ENCODE peak calls at places on chromosome 7, in nine cellular contexts. One of them, this sample, is unnamed. For H3K4me1, the result is how much of the 10 kb centered on the place peaks cover.

GRCh38 chr7:79504607-79505389 is 51.3 kb upstream of the MAGI2 start:
- DNase-seq in HepG2: peak
- DNase-seq in IMR-90: peak
- DNase-seq in testis: no peak
- DNase-seq in adrenal gland: no peak
- DNase-seq in body of pancreas: no peak
- DNase-seq in H1: no peak
- DNase-seq in tibial nerve: no peak
- DNase-seq in Peyer's patch: no peak
- DNase-seq in this sample: peak

GRCh38 chr7:46493196-46493595 is 572.1 kb upstream of the IGFBP3 start:
- DNase-seq in HepG2: no peak
- DNase-seq in IMR-90: no peak
- DNase-seq in testis: no peak
- DNase-seq in adrenal gland: no peak
- DNase-seq in body of pancreas: no peak
- DNase-seq in H1: no peak
- DNase-seq in tibial nerve: no peak
- DNase-seq in Peyer's patch: no peak
- DNase-seq in this sample: no peak

GRCh38 chr7:31432166-31432565 is 81.7 kb upstream of the ITPRID1 start:
- DNase-seq in HepG2: no peak
- DNase-seq in IMR-90: no peak
- DNase-seq in testis: no peak
- DNase-seq in adrenal gland: no peak
- DNase-seq in body of pancreas: no peak
- DNase-seq in H1: no peak
- DNase-seq in tibial nerve: no peak
- DNase-seq in Peyer's patch: no peak
- DNase-seq in this sample: no peak

GRCh38 chr7:103127006-103127405 is 21.9 kb downstream of the NAPEPLD start:
- DNase-seq in HepG2: no peak
- DNase-seq in IMR-90: no peak
- DNase-seq in testis: no peak
- DNase-seq in adrenal gland: no peak
- DNase-seq in body of pancreas: no peak
- DNase-seq in H1: no peak
- DNase-seq in tibial nerve: no peak
- DNase-seq in Peyer's patch: no peak
- DNase-seq in this sample: no peak

GRCh38 chr7:80675090-80675489 is 36.6 kb downstream of the CD36 start:
- DNase-seq in HepG2: no peak
- DNase-seq in IMR-90: no peak
- DNase-seq in testis: no peak
- DNase-seq in adrenal gland: no peak
- DNase-seq in body of pancreas: no peak
- DNase-seq in H1: no peak
- DNase-seq in tibial nerve: no peak
- DNase-seq in Peyer's patch: no peak
- DNase-seq in this sample: no peak

GRCh38 chr7:122803323-122803722 is 82.9 kb downstream of the CADPS2 start:
- DNase-seq in HepG2: peak
- DNase-seq in IMR-90: no peak
- DNase-seq in testis: peak
- DNase-seq in adrenal gland: no peak
- DNase-seq in body of pancreas: peak
- DNase-seq in H1: no peak
- DNase-seq in tibial nerve: no peak
- DNase-seq in Peyer's patch: no peak
- DNase-seq in this sample: no peak

GRCh38 chr7:32154797-32155196 is 84.6 kb upstream of the PDE1C start:
- DNase-seq in HepG2: no peak
- DNase-seq in IMR-90: peak
- DNase-seq in testis: no peak
- DNase-seq in adrenal gland: no peak
- DNase-seq in body of pancreas: peak
- DNase-seq in H1: no peak
- DNase-seq in tibial nerve: no peak
- DNase-seq in Peyer's patch: no peak
- DNase-seq in this sample: peak

GRCh38 chr7:6235029-6235627 is 37.3 kb downstream of the CYTH3 start:
- DNase-seq in HepG2: no peak
- DNase-seq in IMR-90: no peak
- DNase-seq in testis: no peak
- DNase-seq in adrenal gland: no peak
- DNase-seq in body of pancreas: no peak
- DNase-seq in H1: no peak
- DNase-seq in tibial nerve: no peak
- DNase-seq in Peyer's patch: no peak
- DNase-seq in this sample: no peak

GRCh38 chr7:47228386-47229014 is 353.4 kb downstream of the TNS3 start:
- DNase-seq in HepG2: no peak
- DNase-seq in IMR-90: no peak
- DNase-seq in testis: no peak
- DNase-seq in adrenal gland: no peak
- DNase-seq in body of pancreas: no peak
- DNase-seq in H1: peak
- DNase-seq in tibial nerve: no peak
- DNase-seq in Peyer's patch: no peak
- DNase-seq in this sample: no peak

GRCh38 chr7:128879939-128880746 is 17.5 kb downstream of the ATP6V1F start:
- DNase-seq in HepG2: peak
- DNase-seq in IMR-90: peak
- DNase-seq in testis: peak
- DNase-seq in adrenal gland: peak
- DNase-seq in body of pancreas: peak
- DNase-seq in H1: peak
- DNase-seq in tibial nerve: no peak
- DNase-seq in Peyer's patch: no peak
- DNase-seq in this sample: peak

GRCh38 chr7:108147031-108147563 is 16.9 kb upstream of the LAMB4 start:
- DNase-seq in HepG2: no peak
- DNase-seq in IMR-90: no peak
- DNase-seq in testis: no peak
- DNase-seq in adrenal gland: peak
- DNase-seq in body of pancreas: no peak
- DNase-seq in H1: no peak
- DNase-seq in tibial nerve: no peak
- DNase-seq in Peyer's patch: no peak
- DNase-seq in this sample: no peak

GRCh38 chr7:144027070-144027469 is 21.7 kb upstream of the OR2A5 start:
- DNase-seq in HepG2: peak
- DNase-seq in IMR-90: peak
- DNase-seq in testis: no peak
- DNase-seq in adrenal gland: no peak
- DNase-seq in body of pancreas: no peak
- DNase-seq in H1: no peak
- DNase-seq in tibial nerve: no peak
- DNase-seq in Peyer's patch: no peak
- DNase-seq in this sample: no peak

DNA sequence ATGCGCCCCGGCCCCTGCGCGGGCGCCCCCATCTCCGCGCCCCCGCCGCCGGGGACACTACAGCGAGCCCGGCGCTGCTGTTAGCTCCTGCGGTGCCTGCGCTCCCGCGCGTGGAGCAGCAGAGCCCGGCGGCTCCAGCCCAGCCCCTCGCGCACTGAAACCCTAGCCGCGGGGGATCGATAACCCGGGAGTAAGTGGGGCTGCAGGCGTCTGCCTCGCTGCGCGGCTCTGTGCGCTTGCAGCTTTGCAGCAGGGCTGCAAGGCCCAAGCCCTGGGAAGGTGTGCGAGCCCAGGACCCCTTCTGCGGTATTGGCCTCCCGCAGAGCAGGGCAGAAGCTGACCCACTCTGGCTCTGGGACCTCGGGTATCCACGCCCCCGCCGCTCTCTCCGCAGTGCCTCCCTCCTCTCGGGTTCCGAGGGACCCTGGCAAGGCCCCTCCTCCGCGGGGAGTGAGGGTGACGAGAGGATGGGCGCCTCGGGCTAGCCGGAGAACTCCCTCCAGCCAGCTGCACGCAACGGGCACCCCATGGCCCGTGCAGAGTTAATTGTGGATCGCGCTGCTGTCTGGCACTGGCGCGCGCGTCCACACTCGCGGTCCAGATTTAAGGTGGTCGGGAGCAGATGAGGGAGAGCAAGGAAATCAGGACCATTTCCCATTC is 2.2 kb downstream of the SHH start:
- DNase-seq in HepG2: no peak
- DNase-seq in IMR-90: no peak
- DNase-seq in testis: no peak
- DNase-seq in adrenal gland: no peak
- DNase-seq in body of pancreas: no peak
- DNase-seq in H1: no peak
- DNase-seq in tibial nerve: no peak
- DNase-seq in Peyer's patch: no peak
- DNase-seq in this sample: no peak
- H3K4me3 ChIP-seq in HepG2: peak
- H3K4me3 ChIP-seq in IMR-90: no peak
- H3K4me3 ChIP-seq in testis: no peak
- H3K4me3 ChIP-seq in adrenal gland: no peak
- H3K4me3 ChIP-seq in body of pancreas: no peak
- H3K4me3 ChIP-seq in H1: peak
- H3K4me3 ChIP-seq in tibial nerve: peak
- H3K4me3 ChIP-seq in Peyer's patch: peak
- H3K4me3 ChIP-seq in this sample: no peak

GRCh38 chr7:26199301-26200112 is 1.0 kb downstream of the HNRNPA2B1 start:
- DNase-seq in HepG2: no peak
- DNase-seq in IMR-90: peak
- DNase-seq in testis: peak
- DNase-seq in adrenal gland: peak
- DNase-seq in body of pancreas: peak
- DNase-seq in H1: no peak
- DNase-seq in tibial nerve: peak
- DNase-seq in Peyer's patch: peak
- DNase-seq in this sample: peak
- TF ChIP-seq POLR2A in HepG2: peak
- TF ChIP-seq POLR2A in IMR-90: no peak
- TF ChIP-seq POLR2A in testis: no peak
- TF ChIP-seq POLR2A in adrenal gland: peak
- TF ChIP-seq POLR2A in body of pancreas: no peak
- TF ChIP-seq POLR2A in H1: peak
- TF ChIP-seq POLR2A in tibial nerve: peak
- TF ChIP-seq POLR2A in Peyer's patch: no peak
- TF ChIP-seq POLR2A in this sample: no peak

GRCh38 chr7:112067609-112068540 is 138.3 kb downstream of the DOCK4 start:
- DNase-seq in HepG2: no peak
- DNase-seq in IMR-90: no peak
- DNase-seq in testis: no peak
- DNase-seq in adrenal gland: no peak
- DNase-seq in body of pancreas: peak
- DNase-seq in H1: no peak
- DNase-seq in tibial nerve: no peak
- DNase-seq in Peyer's patch: no peak
- DNase-seq in this sample: no peak
- H3K4me1 ChIP-seq in HepG2: under half
- H3K4me1 ChIP-seq in IMR-90: under half
- H3K4me1 ChIP-seq in testis: under half
- H3K4me1 ChIP-seq in adrenal gland: under half
- H3K4me1 ChIP-seq in body of pancreas: under half
- H3K4me1 ChIP-seq in H1: under half
- H3K4me1 ChIP-seq in tibial nerve: under half
- H3K4me1 ChIP-seq in Peyer's patch: under half
- H3K4me1 ChIP-seq in this sample: under half

GRCh38 chr7:27098493-27099223 is 2.9 kb upstream of the HOXA1 start:
- DNase-seq in HepG2: no peak
- DNase-seq in IMR-90: peak
- DNase-seq in testis: no peak
- DNase-seq in adrenal gland: peak
- DNase-seq in body of pancreas: no peak
- DNase-seq in H1: no peak
- DNase-seq in tibial nerve: no peak
- DNase-seq in Peyer's patch: no peak
- DNase-seq in this sample: no peak
- H3K4me3 ChIP-seq in HepG2: no peak
- H3K4me3 ChIP-seq in IMR-90: peak
- H3K4me3 ChIP-seq in testis: no peak
- H3K4me3 ChIP-seq in adrenal gland: no peak
- H3K4me3 ChIP-seq in body of pancreas: no peak
- H3K4me3 ChIP-seq in H1: no peak
- H3K4me3 ChIP-seq in tibial nerve: peak
- H3K4me3 ChIP-seq in Peyer's patch: peak
- H3K4me3 ChIP-seq in this sample: peak